ENCODE peak calls at places on chromosomes 13 and 19, in six cellular contexts. E is HEK293T; G is RPMI7951; O is AG04449; Z is stimulated activated CD4-positive, alpha-beta T cell treated with anti-CD3 and anti-CD28 coated beads, TNF-alpha, amount 100 ng/mL, for 24 hours; I is CD4-positive, alpha-beta memory T cell. A is an unnamed sample.

GRCh38 chr19:29841209-29841558 is 29.4 kb downstream of the CCNE1 start:
- DNase-seq in E (no peak), G (peak), O (no peak), Z (no peak), I (no peak), A (no peak)

GRCh38 chr13:107301724-107302374 is 733.9 kb upstream of the ARGLU1 start:
- DNase-seq in E (no peak), G (peak), O (no peak), Z (no peak), I (no peak), A (no peak)

GRCh38 chr13:109370486-109370885 is 415.9 kb downstream of the IRS2 start:
- DNase-seq in E (no peak), G (no peak), O (no peak), Z (no peak), I (no peak), A (no peak)

GRCh38 chr19:5397804-5398692 is 57.2 kb upstream of the ZNRF4 start:
- DNase-seq in E (peak), G (peak), O (no peak), Z (no peak), I (no peak), A (no peak)

GRCh38 chr13:45786293-45786920 is 65.1 kb downstream of the SIAH3 start:
- DNase-seq in E (no peak), G (no peak), O (no peak), Z (no peak), I (no peak), A (no peak)

GRCh38 chr13:106241974-106242373 is 293.5 kb downstream of the EFNB2 start:
- DNase-seq in E (no peak), G (no peak), O (no peak), Z (no peak), I (no peak), A (no peak)

GRCh38 chr13:67119481-67119883 is 110.7 kb downstream of the PCDH9 start:
- DNase-seq in E (no peak), G (peak), O (peak), Z (no peak), I (no peak), A (no peak)

GRCh38 chr19:39499082-39499642 is 415 bp downstream of the DLL3 start:
- DNase-seq in E (no peak), G (no peak), O (no peak), Z (no peak), I (no peak), A (no peak)

GRCh38 chr19:4807188-4807587 is 15.7 kb downstream of the FEM1A start:
- DNase-seq in E (no peak), G (no peak), O (no peak), Z (no peak), I (no peak), A (no peak)

GRCh38 chr13:112331675-112332074 is 44.5 kb upstream of the SPACA7 start:
- DNase-seq in E (no peak), G (no peak), O (no peak), Z (no peak), I (no peak), A (peak)

GRCh38 chr19:50000038-50000890 is 24.9 kb downstream of the VRK3 start:
- DNase-seq in E (no peak), G (no peak), O (no peak), Z (no peak), I (no peak), A (no peak)

GRCh38 chr13:46086985-46087384 is 17.8 kb downstream of the CPB2 start:
- DNase-seq in E (no peak), G (no peak), O (no peak), Z (no peak), I (no peak), A (no peak)

GRCh38 chr19:48000846-48001245 is 6.4 kb downstream of the ELSPBP1 start:
- DNase-seq in E (no peak), G (no peak), O (no peak), Z (no peak), I (no peak), A (no peak)

GRCh38 chr13:39616087-39616694 is 13.2 kb upstream of the LHFPL6 start:
- DNase-seq in E (peak), G (peak), O (no peak), Z (peak), I (peak), A (no peak)

GRCh38 chr13:42215578-42216421 is 56.2 kb upstream of the AKAP11 start:
- DNase-seq in E (peak), G (peak), O (no peak), Z (no peak), I (no peak), A (no peak)

GRCh38 chr13:110957181-110957884 is 42.5 kb upstream of the ANKRD10 start:
- DNase-seq in E (no peak), G (peak), O (no peak), Z (no peak), I (no peak), A (no peak)

GRCh38 chr13:94415484-94415883 is 64.0 kb downstream of the DCT start:
- DNase-seq in E (no peak), G (no peak), O (no peak), Z (no peak), I (no peak), A (no peak)

GRCh38 chr13:100633461-100633860 is 41.1 kb downstream of the TMTC4 start:
- DNase-seq in E (no peak), G (peak), O (peak), Z (no peak), I (no peak), A (no peak)

GRCh38 chr19:33629826-33630375 is 8.1 kb downstream of the CHST8 start:
- DNase-seq in E (no peak), G (no peak), O (no peak), Z (no peak), I (no peak), A (no peak)

GRCh38 chr19:32345261-32346207 is at the start of gene ZNF507:
- DNase-seq in E (peak), G (peak), O (no peak), Z (peak), I (peak), A (peak)

A was measured in mesenteric fat pad.